ENCODE peak calls at places on chromosomes 7 and 10, in four cellular contexts. F is mesendoderm, T is IMR-90, V is H1. I is an unnamed sample.

GRCh38 chr10:15181576-15182156 is 13.2 kb upstream of the NMT2 start:
- DNase-seq in F (no peak), T (no peak), V (no peak), I (no peak)

GRCh38 chr7:5387711-5388245 is 35.9 kb downstream of the TNRC18 start:
- DNase-seq in F (no peak), T (no peak), V (no peak), I (peak)

GRCh38 chr7:1864126-1864940 is 194.3 kb downstream of the ELFN1 start:
- DNase-seq in F (peak), T (no peak), V (no peak), I (no peak)

GRCh38 chr10:116431598-116431997 is 4.0 kb downstream of the PNLIPRP3 start:
- DNase-seq in F (no peak), T (no peak), V (no peak), I (no peak)

GRCh38 chr10:112967200-112967599 is 17.2 kb downstream of the TCF7L2 start:
- DNase-seq in F (no peak), T (peak), V (no peak), I (no peak)

GRCh38 chr7:42478717-42479116 is 241.7 kb upstream of the GLI3 start:
- DNase-seq in F (no peak), T (no peak), V (no peak), I (no peak)

GRCh38 chr10:11906714-11907113 is 83.6 kb downstream of the PROSER2 start:
- DNase-seq in F (no peak), T (no peak), V (no peak), I (no peak)

GRCh38 chr7:150942591-150943452 is 35.3 kb downstream of the KCNH2 start:
- DNase-seq in F (no peak), T (no peak), V (no peak), I (no peak)

GRCh38 chr7:1706721-1707613 is 36.9 kb downstream of the ELFN1 start:
- DNase-seq in F (no peak), T (no peak), V (no peak), I (no peak)

GRCh38 chr7:100013328-100013676 is 2.1 kb upstream of the ZKSCAN1 start:
- DNase-seq in F (no peak), T (no peak), V (no peak), I (no peak)

GRCh38 chr10:5817322-5818047 is 4.3 kb upstream of the GDI2 start:
- DNase-seq in F (no peak), T (no peak), V (no peak), I (no peak)

GRCh38 chr10:97259119-97259518 is 33.3 kb downstream of the ARHGAP19 start:
- DNase-seq in F (no peak), T (no peak), V (no peak), I (no peak)

GRCh38 chr10:129629911-129630310 is 162.9 kb downstream of the MGMT start:
- DNase-seq in F (no peak), T (no peak), V (no peak), I (no peak)

GRCh38 chr10:131085586-131085860 is 226.0 kb downstream of the TCERG1L start:
- DNase-seq in F (no peak), T (no peak), V (no peak), I (no peak)

GRCh38 chr7:49800031-49800430 is 26.6 kb downstream of the VWC2 start:
- DNase-seq in F (no peak), T (no peak), V (no peak), I (no peak)

GRCh38 chr10:119973261-119973660 is 80.7 kb downstream of the SEC23IP start:
- DNase-seq in F (peak), T (peak), V (no peak), I (no peak)

GRCh38 chr10:131662851-131663250 is 238.0 kb upstream of the PPP2R2D start:
- DNase-seq in F (no peak), T (no peak), V (no peak), I (no peak)

GRCh38 chr7:65216469-65216868 is 157.2 kb upstream of the ZNF92 start:
- DNase-seq in F (peak), T (peak), V (peak), I (peak)

GRCh38 chr7:106284516-106285050 is at the start of gene NAMPT:
- DNase-seq in F (no peak), T (no peak), V (no peak), I (peak)

GRCh38 chr10:43680035-43680434 is 31.4 kb upstream of the ZNF32 start:
- DNase-seq in F (peak), T (peak), V (no peak), I (no peak)

GRCh38 chr10:94192974-94193373 is 169.8 kb downstream of the NOC3L start:
- DNase-seq in F (no peak), T (no peak), V (no peak), I (no peak)

GRCh38 chr10:130774871-130775270 is 536.6 kb downstream of the TCERG1L start:
- DNase-seq in F (no peak), T (no peak), V (no peak), I (no peak)

GRCh38 chr10:31820794-31821369 is 107.7 kb downstream of the ARHGAP12 start:
- DNase-seq in F (no peak), T (peak), V (no peak), I (no peak)

GRCh38 chr7:3083350-3083749 is 39.7 kb upstream of the CARD11 start:
- DNase-seq in F (no peak), T (no peak), V (no peak), I (no peak)

GRCh38 chr7:142812437-142813215 is 41.9 kb downstream of the PRSS2 start:
- DNase-seq in F (peak), T (no peak), V (no peak), I (no peak)

GRCh38 chr10:114163062-114163861 is 10.7 kb downstream of the CCDC186 start:
- DNase-seq in F (peak), T (no peak), V (no peak), I (no peak)

GRCh38 chr7:76048668-76048988 is 722 bp downstream of the MDH2 start:
- DNase-seq in F (peak), T (no peak), V (no peak), I (peak)

GRCh38 chr10:107952649-107953589 is 788.4 kb upstream of the SORCS1 start:
- DNase-seq in F (peak), T (no peak), V (no peak), I (no peak)

GRCh38 chr7:101814996-101815825 is 2.2 kb upstream of the CUX1 start:
- DNase-seq in F (no peak), T (peak), V (no peak), I (peak)

GRCh38 chr7:90597879-90598278 is 1.8 kb downstream of the CDK14 start:
- DNase-seq in F (no peak), T (no peak), V (no peak), I (no peak)

GRCh38 chr10:67926956-67927355 is 42.5 kb downstream of the SIRT1 start:
- DNase-seq in F (no peak), T (peak), V (no peak), I (no peak)

GRCh38 chr10:58003945-58004344 is 263.7 kb downstream of the IPMK start:
- DNase-seq in F (no peak), T (no peak), V (no peak), I (no peak)

GRCh38 chr7:4738711-4739527 is 36.5 kb upstream of the AP5Z1 start:
- DNase-seq in F (peak), T (peak), V (no peak), I (peak)

GRCh38 chr7:143299840-143300239 is 11.7 kb downstream of the CASP2 start:
- DNase-seq in F (peak), T (no peak), V (no peak), I (peak)

GRCh38 chr10:99964791-99965190 is 45.0 kb downstream of the DNMBP start:
- DNase-seq in F (no peak), T (peak), V (no peak), I (no peak)

GRCh38 chr10:133072776-133073390 is 14.8 kb upstream of the ADGRA1 start:
- DNase-seq in F (no peak), T (no peak), V (no peak), I (no peak)

GRCh38 chr7:618539-619355 is 99.1 kb upstream of the PDGFA start:
- DNase-seq in F (no peak), T (peak), V (no peak), I (no peak)

GRCh38 chr10:86804805-86805204 is 48.4 kb downstream of the BMPR1A start:
- DNase-seq in F (no peak), T (no peak), V (no peak), I (no peak)

GRCh38 chr10:86801995-86802394 is 45.6 kb downstream of the BMPR1A start:
- DNase-seq in F (no peak), T (no peak), V (no peak), I (no peak)

GRCh38 chr10:86803156-86803555 is 46.7 kb downstream of the BMPR1A start:
- DNase-seq in F (no peak), T (no peak), V (no peak), I (no peak)

GRCh38 chr10:86799188-86799845 is 42.9 kb downstream of the BMPR1A start:
- DNase-seq in F (no peak), T (no peak), V (no peak), I (no peak)

DNA sequence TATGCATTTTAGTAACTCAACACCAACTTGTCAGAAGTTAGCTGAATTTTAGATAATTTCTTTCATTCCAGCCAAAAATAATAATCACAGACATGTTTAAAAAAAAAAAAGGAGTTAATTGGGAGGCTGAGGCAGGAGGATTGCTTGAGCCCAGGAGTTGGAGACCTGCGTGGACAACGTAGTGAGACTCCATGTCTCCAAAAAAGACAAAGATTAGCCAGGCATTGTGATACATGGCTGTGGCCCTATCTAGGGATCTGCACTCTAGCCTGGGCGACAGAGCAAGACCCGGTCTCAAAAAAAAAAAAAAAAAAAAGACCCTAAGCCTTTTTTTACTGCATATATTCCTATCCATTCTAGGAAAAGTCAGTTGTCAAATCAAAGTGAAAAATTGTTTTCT is 46.3 kb downstream of the BMPR1A start:
- DNase-seq in F (no peak), T (no peak), V (no peak), I (no peak)
- H3K4ac ChIP-seq in F (no peak), T (no peak), V (no peak), I (no peak)

GRCh38 chr10:80270887-80271286 is 18.6 kb downstream of the MAT1A start:
- DNase-seq in F (no peak), T (no peak), V (no peak), I (no peak)

GRCh38 chr10:80266513-80266863 is 23.0 kb downstream of the MAT1A start:
- DNase-seq in F (no peak), T (no peak), V (no peak), I (no peak)

GRCh38 chr10:80268266-80268665 is 21.2 kb downstream of the MAT1A start:
- DNase-seq in F (no peak), T (no peak), V (no peak), I (no peak)

GRCh38 chr10:80271416-80271815 is 18.0 kb downstream of the MAT1A start:
- DNase-seq in F (no peak), T (no peak), V (no peak), I (no peak)

GRCh38 chr10:80268938-80269588 is 20.4 kb downstream of the MAT1A start:
- DNase-seq in F (no peak), T (no peak), V (no peak), I (no peak)
- H2BK15ac ChIP-seq in F (no peak), T (no peak), V (no peak), I (no peak)

DNA sequence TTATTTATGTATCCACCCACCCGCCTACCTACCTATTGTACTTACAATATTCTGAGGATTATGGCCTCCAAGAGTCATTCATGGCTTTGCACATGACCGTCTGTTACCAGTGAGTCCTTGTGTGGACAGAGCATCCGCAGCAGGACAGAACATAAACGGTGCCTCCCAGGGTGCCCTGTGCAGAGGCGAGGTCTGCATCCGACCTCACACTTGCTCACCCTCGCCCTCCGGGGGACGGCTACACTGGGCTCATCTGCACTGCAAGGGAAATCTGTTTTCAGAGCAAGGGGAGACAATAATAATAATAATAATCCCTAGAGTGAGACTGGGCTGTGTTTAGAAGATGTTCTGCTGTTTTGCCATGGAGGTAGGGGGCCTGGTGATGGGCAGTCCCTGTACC is 29.8 kb downstream of the PFKP start:
- DNase-seq in F (no peak), T (no peak), V (no peak), I (no peak)
- H3K56ac ChIP-seq in F (peak), T (peak), V (peak), I (no peak)

GRCh38 chr7:44572771-44573170 is 937 bp downstream of the DDX56 start:
- DNase-seq in F (no peak), T (no peak), V (no peak), I (no peak)

GRCh38 chr7:44576228-44576627 is 2.5 kb upstream of the DDX56 start:
- DNase-seq in F (no peak), T (no peak), V (no peak), I (no peak)

GRCh38 chr7:44575054-44575453 is 1.3 kb upstream of the DDX56 start:
- DNase-seq in F (no peak), T (no peak), V (no peak), I (no peak)

GRCh38 chr7:44574286-44574872 is 671 bp upstream of the DDX56 start:
- DNase-seq in F (no peak), T (no peak), V (no peak), I (no peak)

DNA sequence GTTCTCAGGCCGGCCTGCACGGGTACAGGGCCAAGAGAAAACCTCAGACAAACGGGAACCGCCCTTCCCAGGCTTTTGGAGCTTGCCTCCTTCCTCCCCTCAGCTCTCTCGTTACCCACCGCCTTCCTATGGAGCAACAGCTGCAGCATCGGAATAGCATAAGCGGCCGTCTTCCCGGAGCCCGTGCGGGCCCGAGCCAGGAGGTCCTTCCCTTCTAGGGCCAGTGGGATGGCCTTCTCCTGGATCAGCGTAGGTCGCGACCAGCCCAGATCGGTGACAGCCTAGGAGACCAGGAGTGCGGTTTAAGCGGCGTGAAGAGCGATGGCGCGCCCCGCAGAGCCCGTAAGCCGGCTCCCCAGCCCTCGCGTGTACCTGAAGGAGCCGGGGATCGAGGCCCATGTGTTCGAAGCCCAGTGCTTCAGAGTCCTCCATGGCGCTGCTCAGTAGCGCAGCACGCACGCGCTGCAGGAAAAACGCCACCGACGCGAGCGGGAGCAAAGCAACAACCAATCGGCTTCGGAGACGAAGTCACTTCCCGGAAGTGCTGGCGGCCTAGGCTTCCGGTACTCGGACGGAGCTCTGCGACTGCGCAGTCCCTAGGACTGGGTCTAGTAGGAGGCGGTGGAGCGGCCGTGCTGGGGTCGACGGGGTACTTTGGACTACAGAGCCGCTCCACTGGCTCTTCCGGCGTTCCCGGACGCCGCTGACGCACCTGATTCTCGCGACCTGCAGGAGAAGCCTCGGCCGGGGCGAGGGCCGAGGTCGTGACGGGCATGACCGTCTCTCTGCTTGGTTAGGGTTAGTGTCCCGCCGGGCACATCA is at the start of gene DDX56:
- DNase-seq in F (peak), T (peak), V (peak), I (peak)
- H3K4ac ChIP-seq in F (peak), T (peak), V (peak), I (no peak)

DNA sequence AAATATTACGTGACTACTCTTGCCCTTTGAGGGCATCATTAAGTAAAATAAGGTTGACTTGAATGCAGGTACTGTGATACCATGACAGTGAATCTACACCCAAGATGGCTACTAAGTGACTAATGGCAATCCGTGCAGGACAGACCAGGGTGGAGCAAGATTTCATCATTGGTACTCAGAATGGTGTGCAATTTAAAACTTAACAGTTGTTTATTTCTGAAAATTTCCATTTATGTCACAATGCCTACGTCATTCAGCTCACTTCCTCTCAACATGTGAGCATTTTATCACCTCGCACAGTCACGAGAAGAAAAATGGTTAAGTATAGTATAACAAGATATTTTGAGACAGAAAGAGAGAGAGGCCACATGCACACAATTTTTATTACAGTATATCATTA is 50.3 kb upstream of the MET start:
- DNase-seq in F (no peak), T (no peak), V (no peak), I (no peak)
- H2BK15ac ChIP-seq in F (no peak), T (no peak), V (no peak), I (no peak)

GRCh38 chr7:18399624-18400235 is 95.8 kb upstream of the HDAC9 start:
- DNase-seq in F (peak), T (peak), V (no peak), I (peak)
- H3K56ac ChIP-seq in F (no peak), T (no peak), V (no peak), I (no peak)

GRCh38 chr7:155000795-155001194 is 2.1 kb downstream of the PAXIP1 start:
- DNase-seq in F (no peak), T (no peak), V (no peak), I (no peak)

GRCh38 chr7:155001756-155002410 is 1.0 kb downstream of the PAXIP1 start:
- DNase-seq in F (no peak), T (no peak), V (no peak), I (no peak)

GRCh38 chr7:155003215-155003999 is 483 bp upstream of the PAXIP1 start:
- DNase-seq in F (peak), T (peak), V (no peak), I (peak)

GRCh38 chr7:154998481-154998880 is 4.4 kb downstream of the PAXIP1 start:
- DNase-seq in F (no peak), T (no peak), V (no peak), I (no peak)

GRCh38 chr7:155002411-155003214 is at the start of gene PAXIP1:
- DNase-seq in F (peak), T (peak), V (no peak), I (peak)
- H3K4ac ChIP-seq in F (peak), T (peak), V (peak), I (no peak)

DNA sequence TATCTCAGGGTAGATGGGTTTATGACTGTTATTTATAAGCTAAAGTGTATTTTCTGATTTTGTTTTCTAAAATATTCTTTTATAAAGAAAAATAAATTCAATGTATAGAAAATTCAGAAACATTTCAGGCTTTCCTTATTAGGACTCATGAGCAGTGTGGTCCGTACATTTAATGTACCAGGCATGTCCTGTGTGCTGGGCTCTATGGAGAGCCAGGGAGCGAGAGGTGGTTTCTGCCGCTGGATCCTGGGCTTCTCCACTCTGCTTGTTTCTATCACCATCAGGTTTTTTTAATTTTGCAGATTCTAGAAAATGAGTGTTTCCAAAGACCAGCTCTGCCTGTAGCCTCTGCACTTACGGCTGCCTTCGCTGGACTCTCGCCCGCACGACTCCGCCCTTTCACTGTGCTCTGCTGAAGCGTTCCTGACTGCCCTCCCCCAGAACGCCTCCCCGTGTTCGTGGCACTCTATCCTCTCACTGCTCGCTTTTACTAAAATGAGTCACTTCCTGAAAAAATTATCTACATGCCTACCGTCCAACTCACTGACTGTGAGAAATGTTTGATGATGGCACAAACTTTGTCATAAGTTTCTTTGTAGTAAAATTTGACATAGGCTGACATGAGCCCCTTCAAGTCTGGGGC is 188.5 kb downstream of the ZMYND11 start:
- DNase-seq in F (no peak), T (peak), V (no peak), I (no peak)
- H2BK15ac ChIP-seq in F (no peak), T (peak), V (no peak), I (no peak)